ENCODE peak calls at places on chromosome 2, in four cellular contexts. O is GM12878, X is K562, R is H1. K is an unnamed sample.

GRCh38 chr2:65367517-65367916 is 64.9 kb downstream of the SPRED2 start:
- DNase-seq in R (no peak), X (peak), O (no peak), K (no peak)

GRCh38 chr2:28427741-28428412 is 35.2 kb downstream of the FOSL2 start:
- DNase-seq in R (no peak), X (no peak), O (no peak), K (no peak)

GRCh38 chr2:169664600-169664977 is 29.6 kb downstream of the CFAP210 start:
- DNase-seq in O (no peak), X (no peak), R (no peak), K (no peak)

GRCh38 chr2:11498543-11499034 is 32.6 kb upstream of the E2F6 start:
- DNase-seq in R (no peak), O (peak), X (no peak), K (peak)

GRCh38 chr2:241943209-241943850 is 73.8 kb downstream of the RTP5 start:
- DNase-seq in O (no peak), X (no peak), R (no peak), K (no peak)

GRCh38 chr2:40471868-40472267 is 20.0 kb upstream of the SLC8A1 start:
- DNase-seq in R (no peak), X (no peak), O (no peak), K (peak)

GRCh38 chr2:30737326-30737610 is 70.0 kb downstream of the CAPN13 start:
- DNase-seq in O (no peak), R (no peak), X (no peak), K (no peak)

GRCh38 chr2:62660087-62660486 is 45.4 kb upstream of the EHBP1 start:
- DNase-seq in X (no peak), R (no peak), O (peak), K (no peak)

GRCh38 chr2:95379616-95379925 is 22.9 kb upstream of the FAHD2A start:
- DNase-seq in R (no peak), X (peak), O (no peak), K (no peak)

DNA sequence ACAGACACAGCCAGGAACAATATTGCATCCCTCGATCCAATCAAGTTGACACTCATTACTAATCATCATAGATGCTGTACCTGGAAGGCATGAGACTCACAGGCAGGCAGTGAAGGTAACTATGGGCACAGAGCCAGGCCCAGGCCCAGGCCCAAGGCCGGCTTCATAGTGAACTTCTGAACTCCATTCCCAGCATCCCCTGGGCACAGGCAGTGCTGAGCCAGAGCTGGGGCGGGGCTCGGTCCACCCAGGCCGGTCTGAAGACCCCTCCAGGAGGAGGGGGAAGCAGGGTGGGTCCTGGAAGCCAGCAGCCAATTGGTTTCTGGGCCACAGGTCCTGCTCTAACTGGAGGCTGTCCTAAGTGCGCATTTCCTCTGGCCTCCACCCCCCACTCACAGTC is 37.6 kb downstream of the MLPH start:
- DNase-seq in O (no peak), X (no peak), R (no peak), K (peak)
- TF ChIP-seq CBX5 in O (no peak), X (no peak), R (no peak), K (no peak)

DNA sequence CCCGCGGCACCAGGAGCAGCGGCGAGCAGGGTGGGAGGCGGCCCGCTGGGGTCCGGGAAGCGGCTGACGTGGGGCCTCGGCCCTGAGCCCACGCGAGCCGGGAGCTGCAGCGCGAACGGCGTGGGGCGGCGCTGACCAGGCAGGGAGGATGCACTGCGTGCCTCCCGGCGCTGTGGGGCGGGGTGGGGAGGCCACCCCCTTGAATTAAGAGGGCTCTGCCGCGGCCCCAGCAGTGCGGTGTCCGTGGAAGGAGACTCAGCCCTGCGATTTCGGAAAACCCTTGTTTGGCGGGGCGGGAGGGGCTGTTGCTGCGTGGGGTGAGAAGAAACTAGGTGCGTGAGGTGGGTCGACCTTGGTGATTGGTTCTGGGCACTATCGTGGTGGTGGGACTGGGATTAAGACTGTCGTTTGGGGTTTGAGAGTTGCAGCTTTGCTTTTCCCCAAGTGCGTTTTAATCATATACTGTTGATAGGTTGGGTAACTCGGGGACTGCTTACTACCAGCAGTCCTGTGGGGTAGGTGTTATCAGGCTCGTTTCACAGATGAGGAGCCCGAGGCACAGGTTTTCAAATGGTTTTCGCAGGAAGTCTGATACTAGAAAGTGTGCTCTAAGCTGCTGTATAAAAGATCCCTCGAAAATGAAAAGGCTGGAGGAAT is 703 bp downstream of the ACSL3 start:
- DNase-seq in X (peak), R (no peak), O (no peak), K (no peak)
- TF ChIP-seq CBX5 in X (no peak), R (no peak), O (no peak), K (no peak)

DNA sequence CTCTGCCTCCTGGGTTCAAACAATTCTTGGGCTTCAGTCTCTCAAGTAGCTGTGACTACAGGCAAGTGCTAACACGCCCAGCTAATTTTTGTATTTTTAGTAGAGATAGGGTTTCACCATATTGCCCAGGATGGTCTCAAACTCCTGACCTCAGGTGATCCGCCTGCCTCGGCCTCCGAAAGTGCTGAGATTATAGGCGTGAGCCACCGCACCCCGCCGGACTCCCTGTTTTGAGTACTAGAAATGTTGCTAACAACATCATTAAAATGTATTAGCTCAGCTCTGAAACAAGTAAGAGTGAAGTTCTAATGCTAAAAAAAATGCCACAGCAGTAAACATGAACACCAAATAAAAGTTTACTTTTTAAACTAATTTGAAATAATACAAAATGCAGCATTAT is 937.7 kb downstream of the CPS1 start:
- DNase-seq in R (no peak), X (no peak), O (no peak), K (no peak)
- TF ChIP-seq CBX5 in R (no peak), X (no peak), O (no peak), K (no peak)

GRCh38 chr2:225398372-225398771 is 1.1 kb upstream of the NYAP2 start:
- DNase-seq in R (no peak), O (no peak), X (no peak), K (no peak)
- TF ChIP-seq CBX5 in R (no peak), O (no peak), X (no peak), K (no peak)

GRCh38 chr2:197707316-197708213 is 2.4 kb downstream of the MARS2 start:
- DNase-seq in R (no peak), X (peak), O (no peak), K (peak)
- TF ChIP-seq CBX5 in R (no peak), X (no peak), O (no peak), K (no peak)

DNA sequence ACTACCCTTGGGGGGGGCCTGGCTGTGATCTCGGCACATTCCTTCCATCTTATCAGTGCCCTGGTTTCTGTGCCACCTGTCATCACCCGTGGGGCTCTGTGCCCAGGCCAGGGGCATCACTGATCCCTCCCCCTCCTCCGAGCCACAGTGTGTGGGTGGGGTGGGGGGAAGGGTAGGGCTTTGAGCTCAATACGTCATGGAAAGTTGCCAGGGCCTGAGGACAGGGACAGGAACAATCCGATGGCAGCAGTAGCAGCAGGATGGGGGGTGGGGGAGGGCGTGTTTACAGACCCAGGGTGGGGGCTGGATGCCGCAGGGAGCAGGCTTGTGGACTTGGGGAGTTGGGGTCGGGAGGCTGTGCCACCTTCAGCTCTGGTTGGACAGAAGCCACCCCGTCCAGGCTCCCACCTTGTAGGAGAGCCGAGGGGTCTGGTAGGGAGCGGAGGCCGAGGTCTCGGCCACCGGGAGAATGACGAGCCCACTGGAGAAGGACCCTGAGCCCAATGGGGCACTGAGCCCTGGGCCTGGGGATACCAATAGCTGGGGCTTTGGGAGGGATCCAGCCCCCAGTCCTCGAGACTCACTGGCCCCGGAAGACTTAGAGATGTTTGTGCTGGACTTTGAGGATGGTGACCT is 3.5 kb downstream of the SLC4A3 start:
- DNase-seq in X (no peak), O (no peak), R (no peak), K (no peak)
- TF ChIP-seq CBX5 in X (no peak), O (no peak), R (no peak), K (no peak)

GRCh38 chr2:224929512-224929911 is 112.8 kb downstream of the DOCK10 start:
- DNase-seq in X (no peak), O (no peak), R (no peak), K (no peak)
- TF ChIP-seq CBX5 in X (no peak), O (no peak), R (no peak), K (no peak)

GRCh38 chr2:166960702-166961101 is 72.4 kb downstream of the XIRP2 start:
- DNase-seq in R (no peak), X (no peak), O (no peak), K (no peak)
- TF ChIP-seq CBX5 in R (no peak), X (no peak), O (no peak), K (no peak)

K was measured in HepG2.